ENCODE peak calls at places on chromosomes 13 and 19, in six cellular contexts. X, Q, O, B, G and E are unnamed samples.

GRCh38 chr13:71493189-71493588 is 373.8 kb downstream of the DACH1 start:
- DNase-seq in X (no peak), Q (no peak), O (no peak), B (no peak), G (no peak), E (no peak)

GRCh38 chr19:46887240-46887782 is 26.5 kb downstream of the ARHGAP35 start:
- DNase-seq in X (no peak), Q (no peak), O (no peak), B (no peak), G (no peak), E (no peak)

GRCh38 chr19:19459707-19460251 is 54.3 kb downstream of the GATAD2A start:
- DNase-seq in X (no peak), Q (peak), O (no peak), B (no peak), G (no peak), E (no peak)

GRCh38 chr13:112955956-112956355 is 13.1 kb upstream of the MCF2L start:
- DNase-seq in X (no peak), Q (no peak), O (peak), B (no peak), G (no peak), E (no peak)

GRCh38 chr13:92745233-92745632 is 481.4 kb upstream of the GPC6 start:
- DNase-seq in X (no peak), Q (no peak), O (no peak), B (no peak), G (no peak), E (no peak)

GRCh38 chr19:17073869-17074627 is 1.2 kb downstream of the HAUS8 start:
- DNase-seq in X (no peak), Q (no peak), O (no peak), B (no peak), G (no peak), E (no peak)

GRCh38 chr13:79679334-79679733 is 198.4 kb downstream of the NDFIP2 start:
- DNase-seq in X (peak), Q (peak), O (peak), B (no peak), G (peak), E (peak)

GRCh38 chr13:95954266-95954665 is 98.9 kb downstream of the UGGT2 start:
- DNase-seq in X (no peak), Q (no peak), O (no peak), B (no peak), G (no peak), E (no peak)

GRCh38 chr19:16023558-16023915 is 52.8 kb upstream of the TPM4 start:
- DNase-seq in X (no peak), Q (no peak), O (no peak), B (no peak), G (no peak), E (no peak)

DNA sequence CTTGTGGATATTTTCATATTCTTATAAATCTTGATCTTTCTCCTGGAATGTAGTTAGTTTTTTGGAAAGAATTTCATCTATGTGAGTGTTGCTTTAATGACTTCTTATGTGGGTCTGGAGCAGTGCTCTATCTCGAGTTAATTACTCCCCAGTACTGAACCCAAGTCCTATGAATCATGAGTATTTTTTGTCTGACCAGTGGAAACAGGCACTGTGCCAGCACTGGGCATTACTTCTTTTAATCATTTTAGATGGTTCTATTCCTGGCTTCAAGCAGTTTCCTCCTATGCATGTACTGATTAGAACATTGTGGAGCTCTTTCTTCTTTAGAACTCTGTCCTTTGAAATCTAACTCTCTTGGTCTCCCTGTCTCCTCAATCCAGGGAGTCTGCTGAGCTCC is 466.3 kb downstream of the PCDH17 start:
- DNase-seq in X (no peak), Q (no peak), O (no peak), B (no peak), G (no peak), E (no peak)
- TF ChIP-seq POLR2A in X (no peak), Q (no peak), O (no peak), B (no peak), G (no peak), E (no peak)

GRCh38 chr19:35978832-35979365 is 16.1 kb upstream of the SDHAF1 start:
- DNase-seq in X (no peak), Q (no peak), O (no peak), B (no peak), G (no peak), E (no peak)
- TF ChIP-seq CTCF in X (no peak), Q (no peak), O (no peak), B (no peak), G (no peak), E (no peak)

GRCh38 chr19:18452386-18452785 is 14.5 kb upstream of the ISYNA1 start:
- DNase-seq in X (no peak), Q (no peak), O (no peak), B (no peak), G (no peak), E (no peak)
- TF ChIP-seq EP300 in X (no peak), Q (no peak), O (no peak), B (no peak), G (no peak), E (no peak)

GRCh38 chr19:36373638-36374156 is 5.3 kb downstream of the ZFP14 start:
- DNase-seq in X (no peak), Q (no peak), O (no peak), B (no peak), G (no peak), E (no peak)

GRCh38 chr19:36377541-36378178 is 1.3 kb downstream of the ZFP14 start:
- DNase-seq in X (peak), Q (no peak), O (no peak), B (no peak), G (no peak), E (no peak)

GRCh38 chr19:36379510-36379819 is 464 bp upstream of the ZFP14 start:
- DNase-seq in X (no peak), Q (no peak), O (no peak), B (no peak), G (no peak), E (no peak)

GRCh38 chr19:36378625-36379509 is at the start of gene ZFP14:
- DNase-seq in X (peak), Q (peak), O (peak), B (peak), G (peak), E (peak)
- TF ChIP-seq POLR2A in X (peak), Q (no peak), O (peak), B (peak), G (peak), E (peak)

DNA sequence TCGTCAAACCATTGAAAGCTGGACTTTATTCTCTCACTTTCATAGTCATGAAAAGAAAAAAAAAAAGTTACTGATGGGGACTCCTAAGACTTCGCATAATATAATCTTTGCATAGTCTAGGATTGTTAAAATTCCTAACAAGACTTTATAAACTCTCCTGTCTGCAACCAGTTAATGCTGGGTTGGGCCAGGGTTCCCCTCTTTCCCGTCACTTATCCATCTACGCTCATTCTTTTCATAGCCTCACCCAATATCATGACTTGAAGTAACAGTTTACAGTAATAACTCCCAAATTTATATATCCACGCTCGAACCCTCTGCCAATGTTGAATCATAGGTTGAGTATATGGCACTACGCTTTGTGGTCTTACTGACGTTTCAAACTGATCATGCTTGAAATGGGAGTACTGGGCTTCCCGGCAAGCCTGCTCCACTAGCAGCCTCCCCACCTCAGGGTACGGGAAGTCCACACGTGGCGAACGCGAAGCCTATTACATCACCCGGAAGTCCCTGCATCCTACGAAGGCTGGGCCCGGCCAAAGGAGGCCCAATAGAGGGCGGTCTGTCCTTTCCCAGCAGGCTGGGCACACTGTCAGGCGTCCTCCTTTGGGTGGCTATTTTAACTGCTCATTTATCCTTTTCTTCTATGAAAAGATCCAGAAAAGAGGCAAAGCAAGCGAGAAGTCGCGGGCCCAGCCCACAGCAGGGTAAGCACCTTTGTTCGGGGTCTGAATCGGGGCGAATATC is 694 bp upstream of the ZNF460 start:
- DNase-seq in X (peak), Q (peak), O (peak), B (peak), G (peak), E (peak)
- TF ChIP-seq CTCF in X (peak), Q (no peak), O (no peak), B (peak), G (peak), E (no peak)

GRCh38 chr19:2274937-2275535 is 6.9 kb downstream of the PEAK3 start:
- DNase-seq in X (peak), Q (peak), O (no peak), B (no peak), G (peak), E (peak)

GRCh38 chr19:2275588-2276428 is 6.2 kb downstream of the PEAK3 start:
- DNase-seq in X (no peak), Q (peak), O (no peak), B (no peak), G (no peak), E (peak)

GRCh38 chr19:2274185-2274711 is 7.7 kb downstream of the PEAK3 start:
- DNase-seq in X (no peak), Q (no peak), O (no peak), B (no peak), G (no peak), E (no peak)

GRCh38 chr19:2271516-2272103 is 10.4 kb downstream of the PEAK3 start:
- DNase-seq in X (no peak), Q (no peak), O (no peak), B (no peak), G (no peak), E (no peak)

DNA sequence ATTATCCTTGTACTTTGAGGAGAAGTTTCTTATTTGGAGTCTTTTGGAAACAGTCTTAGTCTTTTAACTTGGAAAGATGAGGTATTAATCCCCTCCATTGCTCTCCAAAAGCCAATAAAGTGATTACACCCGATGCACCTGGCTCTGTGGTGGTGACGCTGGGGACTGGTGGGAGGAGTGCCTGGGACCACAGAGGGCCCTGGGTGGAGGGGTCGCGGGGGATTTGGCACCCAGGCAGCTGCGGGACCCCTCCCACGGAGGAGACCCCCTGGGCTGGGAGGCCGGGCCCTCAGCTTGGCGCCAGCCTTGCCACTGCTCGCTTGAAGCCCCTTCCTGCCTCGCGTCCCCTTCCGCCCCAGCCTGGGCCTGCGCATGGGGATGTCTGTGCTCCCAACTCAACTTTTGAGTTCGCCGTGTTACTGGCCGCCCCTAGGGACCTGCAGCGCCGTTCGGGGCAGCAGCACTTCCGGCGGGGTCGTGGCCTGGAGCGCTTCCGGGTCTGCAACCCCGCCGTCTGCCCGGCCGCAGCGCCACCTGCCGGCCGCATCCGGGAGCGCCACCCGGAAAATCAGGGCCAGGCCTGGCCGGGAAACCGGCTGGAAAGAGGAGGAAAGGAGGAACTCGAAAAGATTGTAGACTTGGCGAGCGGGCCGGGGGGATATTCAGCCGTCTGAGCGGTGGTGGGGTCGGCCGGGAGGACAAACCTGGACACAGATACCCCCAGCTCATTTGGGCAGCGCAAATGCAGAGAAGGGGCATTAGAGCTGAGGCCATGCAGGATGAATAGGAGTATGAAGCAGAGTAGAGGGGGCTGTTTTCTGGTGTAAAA is 8.4 kb downstream of the PEAK3 start:
- DNase-seq in X (peak), Q (peak), O (no peak), B (no peak), G (peak), E (peak)
- TF ChIP-seq EP300 in X (no peak), Q (no peak), O (no peak), B (no peak), G (no peak), E (no peak)